ENCODE peak calls at places on chromosome 3, in nine cellular contexts. A is ACHN; C is NCI-H345; T is activated CD4-positive, alpha-beta T cell treated with anti-CD3 and anti-CD28 coated beads for 48 hours; L is LoVo; K is AG09319; U is ureter; J is HS-5; H is NCI-H1105. M is an unnamed sample.

GRCh38 chr3:66398228-66399025 is 102.4 kb downstream of the LRIG1 start:
- DNase-seq in L (no peak), C (peak), K (no peak), A (no peak), T (no peak), U (no peak), J (no peak), H (no peak), M (peak)

GRCh38 chr3:104367000-104367399 is 999.7 kb upstream of the ALCAM start:
- DNase-seq in A (no peak), K (no peak), U (no peak), H (no peak), J (no peak), L (no peak), C (no peak), T (no peak), M (no peak)

GRCh38 chr3:81867875-81868274 is 106.4 kb upstream of the GBE1 start:
- DNase-seq in K (no peak), C (no peak), L (no peak), A (no peak), T (no peak), J (no peak), U (no peak), H (no peak), M (no peak)

GRCh38 chr3:183298708-183299153 is 45.7 kb downstream of the B3GNT5 start:
- DNase-seq in J (no peak), H (no peak), A (peak), C (peak), K (peak), U (peak), L (no peak), T (no peak), M (peak)

GRCh38 chr3:94024385-94024784 is 4.0 kb downstream of the STX19 start:
- DNase-seq in T (no peak), H (no peak), K (no peak), A (no peak), L (no peak), J (no peak), C (no peak), U (no peak), M (no peak)

GRCh38 chr3:107431298-107432012 is 54.2 kb downstream of the CCDC54 start:
- DNase-seq in C (peak), L (peak), J (peak), H (peak), T (peak), K (no peak), U (peak), A (peak), M (peak)

GRCh38 chr3:42501681-42502428 is 588 bp upstream of the VIPR1 start:
- DNase-seq in H (no peak), U (peak), A (peak), L (no peak), J (no peak), T (peak), K (no peak), C (peak), M (peak)

GRCh38 chr3:42228796-42229195 is 37.2 kb downstream of the CCK start:
- DNase-seq in J (no peak), U (no peak), K (no peak), T (no peak), H (no peak), L (peak), C (peak), A (peak), M (no peak)

GRCh38 chr3:125128861-125129501 is 73.2 kb upstream of the HEG1 start:
- DNase-seq in C (no peak), U (no peak), T (no peak), K (peak), H (no peak), L (peak), A (no peak), J (peak), M (no peak)

GRCh38 chr3:32482693-32483092 is 20.0 kb downstream of the CMTM6 start:
- DNase-seq in K (no peak), C (no peak), U (no peak), J (no peak), A (no peak), H (no peak), T (no peak), L (no peak), M (no peak)

GRCh38 chr3:155182467-155182866 is 102.3 kb downstream of the MME start:
- DNase-seq in T (no peak), C (no peak), J (no peak), U (no peak), H (no peak), A (no peak), L (no peak), K (no peak), M (no peak)

GRCh38 chr3:119898478-119899177 is 116.7 kb downstream of the NR1I2 start:
- DNase-seq in K (no peak), L (no peak), C (no peak), U (no peak), H (no peak), J (peak), A (peak), T (no peak), M (no peak)

GRCh38 chr3:127454968-127455367 is 135.6 kb downstream of the TPRA1 start:
- DNase-seq in U (no peak), C (no peak), T (no peak), J (no peak), A (no peak), H (no peak), K (no peak), L (no peak), M (no peak)

GRCh38 chr3:105278688-105279087 is 88.0 kb upstream of the ALCAM start:
- DNase-seq in H (no peak), T (no peak), U (no peak), K (no peak), J (no peak), A (no peak), C (no peak), L (no peak), M (no peak)

GRCh38 chr3:61315874-61316273 is 64.6 kb upstream of the FHIT start:
- DNase-seq in L (no peak), A (peak), J (no peak), C (no peak), U (no peak), T (no peak), H (no peak), K (no peak), M (no peak)

GRCh38 chr3:155876037-155876436 is 5.6 kb downstream of the GMPS start:
- DNase-seq in L (no peak), H (no peak), T (no peak), J (no peak), U (no peak), K (no peak), C (no peak), A (no peak), M (no peak)

GRCh38 chr3:72058493-72059081 is 273.6 kb upstream of the PROK2 start:
- DNase-seq in U (no peak), C (no peak), K (no peak), J (no peak), T (no peak), H (peak), L (no peak), A (no peak), M (no peak)

GRCh38 chr3:14587733-14588360 is 47.7 kb upstream of the GRIP2 start:
- DNase-seq in K (no peak), H (no peak), J (peak), U (no peak), C (no peak), A (peak), T (no peak), L (peak), M (no peak)

GRCh38 chr3:183318846-183319770 is 66.1 kb downstream of the B3GNT5 start:
- DNase-seq in U (no peak), T (no peak), J (no peak), C (no peak), K (no peak), A (no peak), L (no peak), H (no peak), M (no peak)

GRCh38 chr3:32238816-32239637 is 547 bp downstream of the CMTM8 start:
- DNase-seq in H (peak), U (no peak), K (no peak), T (peak), J (no peak), A (peak), C (peak), L (peak), M (peak)

M was measured in NCI-H146.